ENCODE peak calls at places on chromosome X, in nine cellular contexts. J is adrenal gland, U is transverse colon, Z is IMR-90, E is dorsolateral prefrontal cortex, V is foreskin keratinocyte, M is right cardiac atrium, N is aorta, C is psoas muscle. I is an unnamed sample.

GRCh38 chrX:151505796-151506195 is 57.7 kb upstream of the PASD1 start:
- DNase-seq in V (no peak), E (no peak), U (no peak), N (no peak), Z (no peak), J (peak; percentile 34), C (no peak), M (no peak), I (no peak)

GRCh38 chrX:8274166-8274565 is 103.1 kb upstream of the VCX2 start:
- DNase-seq in E (no peak), C (no peak), U (no peak), V (no peak), N (no peak), Z (no peak), M (no peak), J (no peak), I (no peak)

GRCh38 chrX:32408389-32408788 is 803.0 kb downstream of the DMD start:
- DNase-seq in V (no peak), U (no peak), E (no peak), J (no peak), M (no peak), N (no peak), C (no peak), Z (no peak), I (no peak)

GRCh38 chrX:12999422-12999821 is 24.5 kb downstream of the TMSB4X start:
- DNase-seq in Z (peak; percentile 32), E (no peak), U (no peak), N (no peak), M (no peak), J (no peak), C (no peak), V (no peak), I (no peak)

GRCh38 chrX:115972717-115973116 is 197.8 kb upstream of the AGTR2 start:
- DNase-seq in N (no peak), U (no peak), C (no peak), E (no peak), Z (no peak), J (no peak), M (no peak), V (no peak), I (no peak)

GRCh38 chrX:22433292-22434070 is 160.8 kb downstream of the CBLL2 start:
- DNase-seq in J (no peak), E (no peak), U (peak; percentile 7), M (no peak), C (no peak), V (no peak), N (peak; percentile 49), Z (no peak), I (no peak)

GRCh38 chrX:1103360-1103759 is 109.1 kb downstream of the CRLF2 start:
- DNase-seq in N (no peak), U (no peak), Z (no peak), C (no peak), M (no peak), V (no peak), J (no peak), E (no peak), I (no peak)

GRCh38 chrX:20432048-20432447 is 165.3 kb upstream of the RPS6KA3 start:
- DNase-seq in N (no peak), M (no peak), J (no peak), V (no peak), C (no peak), E (no peak), U (no peak), Z (peak; percentile 59), I (no peak)

GRCh38 chrX:131671714-131672113 is 127.8 kb downstream of the OR13H1 start:
- DNase-seq in J (no peak), U (no peak), V (no peak), N (no peak), E (no peak), Z (no peak), C (no peak), M (no peak), I (peak; percentile 40)

GRCh38 chrX:24148118-24148517 is 1.4 kb upstream of the ZFX start:
- DNase-seq in Z (peak; percentile 11), N (no peak), E (no peak), M (no peak), J (no peak), V (no peak), U (no peak), C (no peak), I (no peak)

GRCh38 chrX:54208531-54208930 is 25.5 kb upstream of the FAM120C start:
- DNase-seq in M (no peak), U (no peak), E (no peak), J (no peak), N (no peak), Z (peak; percentile 63), C (no peak), V (no peak), I (no peak)

GRCh38 chrX:22800360-22800759 is 199.4 kb upstream of the DDX53 start:
- DNase-seq in Z (peak; percentile 89), U (no peak), J (no peak), V (peak; percentile 60), M (peak; percentile 51), C (no peak), E (no peak), N (peak; percentile 61), I (no peak)

GRCh38 chrX:150044556-150044955 is 106.3 kb upstream of the EOLA2 start:
- DNase-seq in V (no peak), U (no peak), Z (no peak), C (no peak), N (no peak), J (no peak), M (no peak), E (no peak), I (no peak)

GRCh38 chrX:102042706-102043325 is 82.7 kb upstream of the TCEAL2 start:
- DNase-seq in Z (no peak), E (no peak), N (no peak), M (no peak), C (no peak), J (no peak), V (no peak), U (no peak), I (no peak)

GRCh38 chrX:18769812-18770573 is 62.5 kb downstream of the PPEF1 start:
- DNase-seq in M (no peak), C (no peak), V (no peak), N (no peak), E (no peak), Z (no peak), U (no peak), J (no peak), I (no peak)

GRCh38 chrX:43813898-43814297 is 68.4 kb downstream of the MAOB start:
- DNase-seq in U (no peak), N (no peak), M (no peak), C (no peak), J (no peak), V (no peak), E (no peak), Z (no peak), I (no peak)
- H3K27ac ChIP-seq in U (no peak overlapping the region), N (no peak overlapping the region), M (no peak overlapping the region), C (no peak overlapping the region), J (no peak overlapping the region), V (no peak overlapping the region), E (no peak overlapping the region), Z (no peak overlapping the region), I (no peak overlapping the region)

GRCh38 chrX:71378752-71379151 is 12.6 kb downstream of the TAF1 start:
- DNase-seq in M (no peak), V (no peak), N (no peak), Z (no peak), U (no peak), C (no peak), J (no peak), E (no peak), I (no peak)
- H3K27ac ChIP-seq in M (no peak overlapping the region), V (no peak overlapping the region), N (no peak overlapping the region), Z (no peak overlapping the region), U (no peak overlapping the region), C (no peak overlapping the region), J (no peak overlapping the region), E (no peak overlapping the region), I (no peak overlapping the region)

DNA sequence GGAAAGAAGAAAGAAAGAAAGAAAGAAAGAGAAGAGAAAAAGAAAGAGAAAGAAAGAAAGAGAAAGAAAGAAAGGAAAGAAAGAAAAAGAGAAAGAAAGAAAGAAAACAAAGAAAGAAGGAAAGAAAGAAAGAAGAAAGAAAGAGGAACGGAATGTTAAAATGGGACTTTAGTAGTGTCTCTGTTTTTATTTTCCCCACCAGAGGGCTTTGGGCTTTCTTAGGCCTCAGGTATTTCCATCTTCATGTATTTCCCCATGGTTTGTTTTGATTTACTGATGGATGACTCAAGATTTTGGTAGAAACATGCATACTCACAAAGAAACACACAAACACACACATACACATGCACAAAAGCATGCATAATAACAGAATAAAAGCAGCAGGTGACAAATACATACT is 181.2 kb downstream of the AFF2 start:
- DNase-seq in E (no peak), Z (no peak), C (no peak), M (no peak), U (no peak), V (no peak), N (no peak), J (no peak), I (no peak)
- H3K27ac ChIP-seq in E (no peak overlapping the region), Z (no peak overlapping the region), C (no peak overlapping the region), M (no peak overlapping the region), U (no peak overlapping the region), V (no peak overlapping the region), N (no peak overlapping the region), J (no peak overlapping the region), I (no peak overlapping the region)

GRCh38 chrX:154815274-154815818 is 10.1 kb upstream of the MPP1 start:
- DNase-seq in V (no peak), M (no peak), C (no peak), J (no peak), U (no peak), N (no peak), Z (peak; percentile 86), E (no peak), I (no peak)

GRCh38 chrX:154821523-154821922 is 12.9 kb downstream of the SMIM9 start:
- DNase-seq in U (no peak), V (no peak), C (no peak), Z (no peak), E (no peak), M (no peak), N (no peak), J (no peak), I (no peak)

GRCh38 chrX:154818916-154819770 is 13.9 kb upstream of the MPP1 start:
- DNase-seq in U (no peak), M (no peak), E (no peak), C (no peak), N (no peak), Z (no peak), J (peak; percentile 26), V (no peak), I (no peak)

GRCh38 chrX:154822029-154822428 is 12.4 kb downstream of the SMIM9 start:
- DNase-seq in J (no peak), M (no peak), V (no peak), E (no peak), Z (no peak), C (no peak), N (no peak), U (no peak), I (no peak)

GRCh38 chrX:154819771-154820341 is 14.6 kb upstream of the MPP1 start:
- DNase-seq in U (no peak), Z (no peak), E (no peak), J (no peak), V (no peak), C (no peak), M (no peak), N (no peak), I (no peak)
- H3K27ac ChIP-seq in U (no peak overlapping the region), Z (no peak overlapping the region), E (no peak overlapping the region), J (no peak overlapping the region), V (no peak overlapping the region), C (no peak overlapping the region), M (no peak overlapping the region), N (no peak overlapping the region), I (no peak overlapping the region)

GRCh38 chrX:65741823-65742222 is 74.4 kb downstream of the MSN start:
- DNase-seq in M (no peak), Z (no peak), J (no peak), C (no peak), U (no peak), N (no peak), E (no peak), V (no peak), I (no peak)
- H3K27ac ChIP-seq in M (no peak overlapping the region), Z (no peak overlapping the region), J (no peak overlapping the region), C (no peak overlapping the region), U (no peak overlapping the region), N (no peak overlapping the region), E (no peak overlapping the region), V (no peak overlapping the region), I (no peak overlapping the region)